ENCODE peak calls at places on chromosomes 3 and 15, in five cellular contexts. S, D, P, K and F are unnamed samples.

GRCh38 chr15:85746641-85747040 is 48.1 kb downstream of the KLHL25 start:
- DNase-seq in S (no peak), D (no peak), K (no peak), P (peak), F (no peak)

GRCh38 chr3:16511561-16512434 is 1.7 kb downstream of the RFTN1 start:
- DNase-seq in S (peak), D (peak), K (peak), P (peak), F (peak)

GRCh38 chr3:196138927-196139680 is 57.2 kb upstream of the TFRC start:
- DNase-seq in D (no peak), S (peak), P (peak), K (peak), F (peak)

GRCh38 chr3:37701729-37702128 is 160.0 kb upstream of the CTDSPL start:
- DNase-seq in K (no peak), D (no peak), S (no peak), P (no peak), F (no peak)

GRCh38 chr3:120203016-120203415 is 82.0 kb downstream of the GPR156 start:
- DNase-seq in P (no peak), D (peak), K (no peak), S (peak), F (peak)

GRCh38 chr15:70347766-70348558 is 250.2 kb upstream of the TLE3 start:
- DNase-seq in S (no peak), D (no peak), K (no peak), P (no peak), F (no peak)

GRCh38 chr15:78977591-78978347 is 32.9 kb upstream of the CTSH start:
- DNase-seq in K (no peak), S (no peak), P (no peak), D (no peak), F (no peak)

GRCh38 chr15:85757939-85758654 is 36.6 kb downstream of the KLHL25 start:
- DNase-seq in P (no peak), D (no peak), S (no peak), K (no peak), F (no peak)

GRCh38 chr3:52055537-52056351 is 627 bp downstream of the DUSP7 start:
- DNase-seq in P (peak), K (peak), S (peak), D (peak), F (peak)

GRCh38 chr3:109548192-109548938 is 211.0 kb upstream of the DPPA4 start:
- DNase-seq in P (no peak), S (no peak), K (no peak), D (no peak), F (peak)

GRCh38 chr3:58824285-58824684 is 157.7 kb upstream of the FAM3D start:
- DNase-seq in D (peak), S (peak), P (peak), K (peak), F (peak)

GRCh38 chr3:71690222-71690821 is 34.9 kb downstream of the EIF4E3 start:
- DNase-seq in S (no peak), D (no peak), P (no peak), K (peak), F (peak)

GRCh38 chr15:74725241-74725774 is at the start of gene CYP1A1:
- DNase-seq in D (peak), P (peak), S (no peak), K (no peak), F (no peak)

GRCh38 chr15:68061578-68061977 is 7.5 kb downstream of the PIAS1 start:
- DNase-seq in S (no peak), P (no peak), K (no peak), D (no peak), F (no peak)

GRCh38 chr3:129211772-129212171 is 28.1 kb upstream of the CNBP start:
- DNase-seq in D (peak), P (peak), K (peak), S (peak), F (peak)

GRCh38 chr3:149198611-149199010 is 23.0 kb downstream of the CP start:
- DNase-seq in K (peak), D (no peak), S (no peak), P (peak), F (peak)
- H3K9ac ChIP-seq in K (no peak), D (no peak), S (no peak), P (no peak), F (no peak)

GRCh38 chr3:50673937-50674336 is 790 bp upstream of the DOCK3 start:
- DNase-seq in D (no peak), K (no peak), P (no peak), S (no peak), F (no peak)

GRCh38 chr3:50675179-50676030 is 678 bp downstream of the DOCK3 start:
- DNase-seq in K (peak), D (no peak), S (no peak), P (peak), F (no peak)

GRCh38 chr3:50672656-50673055 is 2.1 kb upstream of the DOCK3 start:
- DNase-seq in D (no peak), P (no peak), S (no peak), K (no peak), F (no peak)

GRCh38 chr3:50676031-50676705 is 1.4 kb downstream of the DOCK3 start:
- DNase-seq in K (no peak), D (no peak), S (no peak), P (no peak), F (no peak)

DNA sequence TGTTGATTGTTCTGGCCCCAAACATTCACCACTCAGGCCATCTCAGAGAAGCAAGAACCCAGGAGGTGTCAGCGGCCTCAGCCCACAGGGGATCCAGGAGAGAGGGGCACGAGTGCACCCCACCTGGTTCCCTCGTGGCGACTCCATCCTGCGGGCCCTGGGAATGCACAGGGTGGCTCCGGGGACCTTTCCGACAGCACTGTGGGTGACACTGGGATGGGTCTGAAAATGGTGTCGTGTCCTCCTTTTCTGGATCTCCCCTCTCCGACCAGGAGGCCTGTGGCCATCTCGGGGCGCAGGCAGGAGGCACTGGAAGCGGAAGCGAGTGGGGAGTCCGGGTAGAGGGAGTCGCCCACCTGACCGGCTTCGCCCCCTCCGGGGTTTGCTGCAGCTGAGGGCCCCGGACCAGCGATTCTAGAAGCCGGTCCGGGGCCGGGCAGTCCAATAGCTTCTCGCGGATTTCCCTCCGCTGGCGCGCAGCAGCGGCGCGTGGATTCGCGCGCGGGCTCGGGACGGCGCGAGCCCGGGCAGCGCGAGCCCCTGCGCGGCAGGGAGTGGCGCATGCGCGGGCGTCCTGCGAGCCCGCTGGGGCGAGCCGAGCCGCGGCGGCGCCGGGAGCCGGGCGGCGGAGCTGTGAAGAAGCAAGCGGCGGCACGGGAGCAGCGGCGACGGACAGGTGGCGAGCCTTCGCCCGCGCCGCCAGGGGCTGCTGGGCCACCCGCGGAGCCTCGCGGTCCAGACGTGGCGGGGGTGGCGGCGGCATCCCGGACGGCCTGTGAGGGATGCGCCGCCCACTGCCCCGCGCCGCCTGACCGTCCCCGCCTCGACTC is at the start of gene DOCK3:
- DNase-seq in D (peak), P (peak), K (peak), S (peak), F (no peak)
- H3K9ac ChIP-seq in D (no peak), P (no peak), K (peak), S (no peak), F (peak)

GRCh38 chr3:182795383-182795782 is 2.1 kb downstream of the ATP11B start:
- DNase-seq in K (no peak), S (no peak), D (peak), P (no peak), F (no peak)
- H3K9ac ChIP-seq in K (no peak), S (peak), D (no peak), P (no peak), F (peak)

GRCh38 chr15:63915888-63916731 is 82.4 kb upstream of the HERC1 start:
- DNase-seq in D (no peak), P (peak), K (peak), S (peak), F (peak)
- H3K9ac ChIP-seq in D (no peak), P (no peak), K (no peak), S (no peak), F (no peak)